ENCODE peak calls at places on chromosomes 1 and 21, in four cellular contexts. R is activated effector memory CD4-positive, alpha-beta T cell treated with anti-CD3 and anti-CD28 coated beads, Interleukin-2, amount 50 U/mL, for 16 hours; W is stimulated activated CD4-positive, alpha-beta T cell treated with anti-CD3 and anti-CD28 coated beads, Interleukin-4, amount 100 ng/mL, for 24 hours; T is T-helper 2 cell. G is an unnamed sample.

GRCh38 chr21:44482581-44483287 is 27.4 kb downstream of the LRRC3 start:
- DNase-seq in R (no peak), W (no peak), T (no peak), G (no peak)

GRCh38 chr1:220511785-220512184 is 16.2 kb upstream of the MARK1 start:
- DNase-seq in R (no peak), W (no peak), T (no peak), G (no peak)

GRCh38 chr1:168110896-168111545 is 25.7 kb downstream of the GPR161 start:
- DNase-seq in R (no peak), W (no peak), T (no peak), G (no peak)

GRCh38 chr1:85623061-85623471 is 42.5 kb downstream of the CCN1 start:
- DNase-seq in R (no peak), W (no peak), T (peak; percentile 35), G (no peak)

GRCh38 chr1:1542766-1543705 is 2.6 kb upstream of the TMEM240 start:
- DNase-seq in R (no peak), W (no peak), T (no peak), G (no peak)

GRCh38 chr1:159071970-159072582 is 4.5 kb downstream of the AIM2 start:
- DNase-seq in R (no peak), W (no peak), T (peak; percentile 61), G (no peak)

GRCh38 chr1:56709995-56710394 is 64.9 kb downstream of the PRKAA2 start:
- DNase-seq in R (no peak), W (no peak), T (no peak), G (no peak)

GRCh38 chr1:206000641-206001339 is 2.4 kb downstream of the RAB7B start:
- DNase-seq in R (peak; percentile 70), W (peak; percentile 51), T (no peak), G (no peak)

GRCh38 chr1:204581759-204582158 is 65.6 kb downstream of the MDM4 start:
- DNase-seq in R (no peak), W (no peak), T (no peak), G (no peak)

GRCh38 chr1:177937931-177938330 is 31.9 kb downstream of the SEC16B start:
- DNase-seq in R (no peak), W (no peak), T (no peak), G (no peak)

GRCh38 chr1:156828414-156829085 is 11.9 kb upstream of the SH2D2A start:
- DNase-seq in R (no peak), W (no peak), T (no peak), G (no peak)

GRCh38 chr1:22803833-22804232 is 93.2 kb downstream of the EPHB2 start:
- DNase-seq in R (no peak), W (no peak), T (no peak), G (no peak)

GRCh38 chr1:9281071-9281827 is 11.4 kb upstream of the SPSB1 start:
- DNase-seq in R (no peak), W (no peak), T (no peak), G (no peak)

GRCh38 chr1:7366955-7367665 is 404.0 kb upstream of the VAMP3 start:
- DNase-seq in R (no peak), W (no peak), T (no peak), G (no peak)

GRCh38 chr1:198913667-198914066 is 274.8 kb downstream of the PTPRC start:
- DNase-seq in R (no peak), W (no peak), T (no peak), G (no peak)

GRCh38 chr1:204398197-204399125 is 13.2 kb downstream of the PPP1R15B start:
- DNase-seq in R (peak; percentile 77), W (peak; percentile 64), T (peak; percentile 75), G (no peak)

GRCh38 chr1:154405762-154406571 is 824 bp downstream of the IL6R start:
- DNase-seq in R (peak; percentile 88), W (peak; percentile 79), T (peak; percentile 39), G (peak; percentile 64)

GRCh38 chr1:207311888-207312603 is 9.4 kb upstream of the CD55 start:
- DNase-seq in R (no peak), W (no peak), T (no peak), G (no peak)

GRCh38 chr1:26500488-26501175 is 28.4 kb downstream of the HMGN2 start:
- DNase-seq in R (peak; percentile 96), W (peak; percentile 90), T (peak; percentile 91), G (peak; percentile 89)

GRCh38 chr1:27885620-27886352 is 13.4 kb downstream of the THEMIS2 start:
- DNase-seq in R (no peak), W (no peak), T (no peak), G (no peak)

GRCh38 chr1:9629445-9630201 is 21.9 kb upstream of the PIK3CD start:
- DNase-seq in R (peak; percentile 89), W (peak; percentile 74), T (peak; percentile 95), G (peak; percentile 57)

GRCh38 chr21:44732263-44732662 is 20.9 kb upstream of the TSPEAR start:
- DNase-seq in R (peak; percentile 50), W (no peak), T (no peak), G (no peak)

GRCh38 chr1:8096105-8097011 is 70.2 kb upstream of the ERRFI1 start:
- DNase-seq in R (no peak), W (no peak), T (peak; percentile 79), G (no peak)

GRCh38 chr1:44719318-44719717 is 11.7 kb downstream of the RNU5D-1 start:
- DNase-seq in R (no peak), W (no peak), T (peak; percentile 34), G (no peak)

GRCh38 chr1:69947837-69948236 is 257.5 kb downstream of the LRRC40 start:
- DNase-seq in R (no peak), W (no peak), T (no peak), G (no peak)

GRCh38 chr1:8643542-8644536 is 173.6 kb downstream of the RERE start:
- DNase-seq in R (no peak), W (no peak), T (no peak), G (no peak)

GRCh38 chr1:116067564-116067887 is 43.7 kb upstream of the MAB21L3 start:
- DNase-seq in R (no peak), W (no peak), T (no peak), G (no peak)

GRCh38 chr21:41611966-41612606 is 104.1 kb upstream of the TMPRSS2 start:
- DNase-seq in R (no peak), W (no peak), T (no peak), G (no peak)

GRCh38 chr1:24384251-24385090 is 29.1 kb downstream of the STPG1 start:
- DNase-seq in R (peak; percentile 79), W (peak; percentile 43), T (peak; percentile 75), G (peak; percentile 55)

GRCh38 chr1:151611288-151611790 is 511 bp upstream of the SNX27 start:
- DNase-seq in R (no peak), W (no peak), T (no peak), G (no peak)

GRCh38 chr1:13901597-13901996 is 201.6 kb downstream of the PRDM2 start:
- DNase-seq in R (no peak), W (no peak), T (no peak), G (no peak)

GRCh38 chr1:211813590-211813989 is 17.0 kb downstream of the LPGAT1 start:
- DNase-seq in R (no peak), W (no peak), T (no peak), G (no peak)

G was measured in activated T-helper 9 cell treated with anti-CD3 and anti-CD28 coated beads, Interleukin-2, amount 50 U/mL, for 16 hours.